ENCODE peak calls at places on chromosome 10, in eight cellular contexts. U is fibroblast of lung, I is brain microvascular endothelial cell, P is psoas muscle, B is IMR-90, V is ascending aorta, G is sigmoid colon, K is WERI-Rb-1. Y is an unnamed sample.
A peak's percentile ranks its signal among the peaks of the same experiment; 100 is the strongest.

GRCh38 chr10:62866451-62866850 is 50.3 kb upstream of the EGR2 start:
- DNase-seq in K (no peak), P (no peak), U (peak; percentile 38), V (no peak), B (no peak), I (no peak), G (no peak), Y (no peak)

GRCh38 chr10:43692051-43692825 is 43.6 kb upstream of the ZNF32 start:
- DNase-seq in P (no peak), U (peak; percentile 50), K (no peak), I (no peak), V (no peak), G (no peak), B (peak; percentile 28), Y (peak; percentile 54)

GRCh38 chr10:24706479-24707118 is 17.1 kb downstream of the ARHGAP21 start:
- DNase-seq in K (no peak), P (no peak), V (no peak), U (peak; percentile 96), I (peak; percentile 95), B (peak; percentile 98), G (no peak), Y (no peak)

GRCh38 chr10:33535866-33536265 is 201.4 kb upstream of the NRP1 start:
- DNase-seq in U (no peak), K (no peak), G (no peak), I (no peak), V (no peak), B (no peak), P (no peak), Y (no peak)

GRCh38 chr10:29534590-29534989 is 100.2 kb downstream of the SVIL start:
- DNase-seq in B (no peak), K (no peak), G (no peak), I (no peak), P (no peak), V (no peak), U (peak; percentile 9), Y (no peak)

GRCh38 chr10:88389456-88389855 is 193.7 kb downstream of the RNLS start:
- DNase-seq in K (no peak), B (peak; percentile 73), I (peak; percentile 73), U (peak; percentile 45), V (peak; percentile 64), P (no peak), G (no peak), Y (no peak)

GRCh38 chr10:90437452-90437851 is 420.4 kb downstream of the HTR7 start:
- DNase-seq in K (no peak), G (no peak), U (no peak), P (no peak), V (no peak), I (no peak), B (no peak), Y (no peak)

GRCh38 chr10:99565166-99565565 is 32.4 kb downstream of the NKX2-3 start:
- DNase-seq in I (no peak), B (no peak), U (no peak), V (no peak), G (no peak), P (no peak), K (no peak), Y (no peak)

GRCh38 chr10:90939125-90939524 is 18.2 kb upstream of the ANKRD1 start:
- DNase-seq in B (no peak), G (no peak), U (no peak), I (no peak), V (no peak), P (no peak), K (no peak), Y (no peak)

GRCh38 chr10:43261578-43261965 is 5.3 kb downstream of the RASGEF1A start:
- DNase-seq in V (no peak), G (no peak), B (no peak), U (no peak), K (no peak), I (no peak), P (no peak), Y (peak; percentile 59)

GRCh38 chr10:103895458-103896186 is 22.4 kb downstream of the STN1 start:
- DNase-seq in U (peak; percentile 73), K (no peak), G (no peak), I (peak; percentile 46), V (peak; percentile 63), P (no peak), B (peak; percentile 66), Y (no peak)

GRCh38 chr10:34624323-34625153 is 190.6 kb downstream of the PARD3 start:
- DNase-seq in U (no peak), K (no peak), G (no peak), P (no peak), I (no peak), V (no peak), B (no peak), Y (no peak)

GRCh38 chr10:63563623-63564022 is 42.4 kb downstream of the REEP3 start:
- DNase-seq in G (no peak), K (no peak), I (no peak), U (no peak), B (no peak), V (no peak), P (no peak), Y (no peak)

GRCh38 chr10:11298116-11298515 is 280.4 kb downstream of the CELF2 start:
- DNase-seq in K (no peak), B (no peak), P (no peak), I (no peak), G (no peak), V (peak; percentile 57), U (no peak), Y (no peak)

GRCh38 chr10:94042001-94042813 is 48.5 kb downstream of the PLCE1 start:
- DNase-seq in V (no peak), U (peak; percentile 87), K (no peak), B (peak; percentile 79), P (no peak), G (no peak), I (peak; percentile 65), Y (no peak)

GRCh38 chr10:107417446-107417845 is 252.9 kb upstream of the SORCS1 start:
- DNase-seq in K (no peak), P (no peak), G (no peak), I (no peak), V (no peak), U (no peak), B (peak; percentile 1), Y (no peak)

DNA sequence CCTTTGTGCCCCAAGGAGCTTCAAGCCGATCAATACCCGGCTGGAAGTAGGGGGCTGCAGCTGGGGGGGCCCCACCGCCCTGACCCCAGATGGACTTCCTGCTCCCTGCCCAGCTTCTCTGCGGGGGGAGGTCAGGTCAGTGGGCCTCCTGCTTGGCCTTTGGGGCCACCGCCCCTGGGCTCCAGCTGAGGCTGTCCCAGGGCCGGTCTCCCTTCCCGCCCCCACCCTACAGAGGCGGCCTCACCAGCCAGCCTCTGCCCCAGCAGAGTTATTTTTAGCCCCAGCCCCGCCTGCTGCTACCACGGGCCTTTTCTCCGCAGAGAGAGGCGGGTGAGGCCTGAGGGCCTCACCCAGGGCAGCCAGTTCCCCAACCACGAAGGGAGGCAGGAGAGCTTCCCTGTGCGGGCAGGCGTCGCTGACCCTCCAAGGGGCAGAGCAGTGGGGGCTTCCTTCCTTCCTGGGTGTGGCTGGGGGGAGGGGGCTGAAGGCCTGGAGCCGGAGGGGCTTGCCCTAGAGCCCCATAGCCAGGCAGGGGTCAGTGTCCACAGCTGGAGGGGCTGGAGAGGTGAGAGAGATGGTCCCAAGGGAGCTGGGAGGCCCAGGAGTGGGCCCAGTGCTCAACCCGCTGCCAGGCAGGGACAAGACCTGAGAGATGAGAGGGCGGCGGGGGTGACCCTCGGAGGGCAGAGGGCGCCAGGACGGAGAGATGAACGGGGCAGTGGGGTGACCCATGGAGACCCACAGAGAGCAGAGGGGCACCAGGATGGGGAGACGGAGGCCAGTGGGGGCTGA is 24.6 kb downstream of the PWWP2B start:
- DNase-seq in B (peak; percentile 26), G (peak; percentile 92), K (peak; percentile 95), U (peak; percentile 40), I (peak; percentile 27), P (peak; percentile 78), V (peak; percentile 89), Y (peak; percentile 95)
- H3K4me3 ChIP-seq in B (no peak overlapping the region), G (peak overlapping the region; percentile 27), K (peak overlapping the region; percentile 34), U (no peak overlapping the region), I (no peak overlapping the region), P (peak overlapping the region; percentile 51), V (peak overlapping the region; percentile 56), Y (peak overlapping the region; percentile 2)

GRCh38 chr10:131487822-131488221 is 176.3 kb upstream of the TCERG1L start:
- DNase-seq in U (no peak), P (no peak), K (no peak), I (no peak), G (no peak), B (no peak), V (no peak), Y (no peak)
- TF ChIP-seq CTCF in U (no peak), P (no peak), K (peak; percentile 29), I (no peak), G (no peak), B (no peak), V (no peak), Y (no peak)

GRCh38 chr10:97336446-97336845 is 1.9 kb upstream of the FRAT2 start:
- DNase-seq in U (no peak), K (no peak), G (no peak), V (no peak), I (no peak), P (no peak), B (peak; percentile 13), Y (no peak)

GRCh38 chr10:97338041-97338440 is 3.5 kb upstream of the FRAT2 start:
- DNase-seq in G (no peak), B (no peak), I (no peak), V (no peak), P (no peak), U (no peak), K (no peak), Y (no peak)

GRCh38 chr10:97335188-97335619 is 675 bp upstream of the FRAT2 start:
- DNase-seq in G (no peak), P (no peak), I (no peak), U (no peak), B (no peak), K (no peak), V (no peak), Y (peak; percentile 87)

GRCh38 chr10:97335995-97336394 is 1.5 kb upstream of the FRAT2 start:
- DNase-seq in B (no peak), G (no peak), I (no peak), U (no peak), V (no peak), P (no peak), K (no peak), Y (no peak)

GRCh38 chr10:97336942-97337719 is 2.6 kb upstream of the FRAT2 start:
- DNase-seq in B (no peak), V (no peak), K (peak; percentile 31), I (no peak), U (no peak), G (no peak), P (no peak), Y (no peak)
- H3K4me3 ChIP-seq in B (no peak overlapping the region), V (peak overlapping the region; percentile 16), K (peak overlapping the region; percentile 5), I (no peak overlapping the region), U (no peak overlapping the region), G (no peak overlapping the region), P (no peak overlapping the region), Y (no peak overlapping the region)

DNA sequence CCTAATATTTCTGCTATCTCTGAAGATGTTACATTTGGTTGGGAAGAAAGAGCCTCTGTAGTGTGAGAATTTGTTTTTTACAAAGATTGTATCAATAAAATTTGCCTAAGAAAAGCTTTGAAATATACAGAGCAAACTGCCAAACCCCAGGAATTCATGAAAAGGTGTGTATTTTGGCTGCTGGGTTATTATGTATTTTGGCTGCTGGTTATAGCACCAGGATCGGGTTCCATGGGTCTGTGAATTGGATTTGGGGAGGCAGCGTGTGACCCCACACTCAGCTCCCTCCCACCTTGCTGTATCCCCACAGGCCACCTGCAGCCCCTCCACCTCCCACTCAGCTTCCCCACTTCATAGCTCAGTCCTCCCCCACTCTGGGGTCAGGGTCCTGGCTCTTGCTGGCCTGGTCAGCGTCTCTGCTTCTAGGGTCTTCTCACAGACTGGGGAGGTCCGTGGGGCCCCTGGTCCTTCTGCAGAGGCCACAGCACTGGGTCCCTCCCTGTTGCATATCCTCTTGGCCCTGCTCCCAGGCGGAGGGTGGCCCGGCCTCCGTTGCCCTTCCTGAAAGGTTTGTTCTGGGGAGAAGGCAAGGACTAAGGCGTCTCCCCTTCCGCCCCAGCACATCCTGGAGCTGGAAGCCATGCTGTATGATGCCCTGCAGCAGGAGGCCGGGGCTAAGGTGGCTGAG is 24.0 kb upstream of the DPYSL4 start:
- DNase-seq in P (peak; percentile 19), G (no peak), K (no peak), I (no peak), U (no peak), V (no peak), B (no peak), Y (no peak)
- TF ChIP-seq CTCF in P (no peak), G (no peak), K (no peak), I (no peak), U (no peak), V (no peak), B (no peak), Y (no peak)